ENCODE peak calls at places on chromosomes 12 and 14, in seven cellular contexts. M is right lobe of liver, J is heart right ventricle, U is psoas muscle, T is SK-N-SH, P is pancreas, K is left ventricle myocardium inferior. W is an unnamed sample.

GRCh38 chr12:7872565-7873304 is at the start of gene SLC2A14:
- DNase-seq in M (no peak), J (no peak), U (no peak), T (no peak), P (no peak), K (no peak), W (no peak)

GRCh38 chr12:118493962-118494361 is 117.6 kb downstream of the SUDS3 start:
- DNase-seq in M (no peak), J (no peak), U (no peak), T (no peak), P (no peak), K (no peak), W (no peak)

GRCh38 chr12:114958538-114958937 is 274.6 kb upstream of the TBX3 start:
- DNase-seq in M (no peak), J (no peak), U (no peak), T (no peak), P (no peak), K (no peak), W (no peak)

GRCh38 chr12:107986183-107986582 is 142.9 kb upstream of the WSCD2 start:
- DNase-seq in M (no peak), J (no peak), U (no peak), T (no peak), P (no peak), K (no peak), W (no peak)

GRCh38 chr14:100394886-100395672 is 71.9 kb downstream of the SLC25A47 start:
- DNase-seq in M (no peak), J (no peak), U (no peak), T (no peak), P (no peak), K (no peak), W (no peak)

GRCh38 chr14:86665975-86666374 is 1136.0 kb downstream of the FLRT2 start:
- DNase-seq in M (no peak), J (no peak), U (no peak), T (no peak), P (no peak), K (no peak), W (no peak)

GRCh38 chr12:75526655-75527511 is 15.5 kb upstream of the KRR1 start:
- DNase-seq in M (no peak), J (no peak), U (no peak), T (peak), P (no peak), K (no peak), W (peak)

GRCh38 chr12:101715045-101715444 is 17.6 kb downstream of the CHPT1 start:
- DNase-seq in M (no peak), J (no peak), U (no peak), T (no peak), P (no peak), K (no peak), W (no peak)

GRCh38 chr12:33605776-33606175 is 166.2 kb upstream of the SYT10 start:
- DNase-seq in M (no peak), J (no peak), U (no peak), T (peak), P (no peak), K (no peak), W (no peak)

GRCh38 chr14:49549881-49550280 is 36.3 kb downstream of the RPS29 start:
- DNase-seq in M (no peak), J (no peak), U (no peak), T (no peak), P (no peak), K (no peak), W (no peak)

GRCh38 chr12:105212431-105212830 is 23.5 kb downstream of the APPL2 start:
- DNase-seq in M (no peak), J (no peak), U (no peak), T (no peak), P (no peak), K (no peak), W (no peak)

GRCh38 chr12:47088021-47088944 is 8.5 kb upstream of the AMIGO2 start:
- DNase-seq in M (no peak), J (no peak), U (no peak), T (no peak), P (no peak), K (no peak), W (no peak)

GRCh38 chr12:11881835-11882234 is 188.9 kb upstream of the BCL2L14 start:
- DNase-seq in M (no peak), J (no peak), U (no peak), T (no peak), P (no peak), K (no peak), W (no peak)

GRCh38 chr14:90624732-90625444 is 191.3 kb downstream of the TTC7B start:
- DNase-seq in M (no peak), J (no peak), U (no peak), T (no peak), P (no peak), K (no peak), W (no peak)

GRCh38 chr12:109723311-109723791 is 9.7 kb downstream of the FAM222A start:
- DNase-seq in M (peak), J (peak), U (peak), T (peak), P (peak), K (peak), W (peak)

GRCh38 chr12:42468341-42468821 is 121.2 kb downstream of the PRICKLE1 start:
- DNase-seq in M (no peak), J (peak), U (no peak), T (no peak), P (no peak), K (peak), W (no peak)

DNA sequence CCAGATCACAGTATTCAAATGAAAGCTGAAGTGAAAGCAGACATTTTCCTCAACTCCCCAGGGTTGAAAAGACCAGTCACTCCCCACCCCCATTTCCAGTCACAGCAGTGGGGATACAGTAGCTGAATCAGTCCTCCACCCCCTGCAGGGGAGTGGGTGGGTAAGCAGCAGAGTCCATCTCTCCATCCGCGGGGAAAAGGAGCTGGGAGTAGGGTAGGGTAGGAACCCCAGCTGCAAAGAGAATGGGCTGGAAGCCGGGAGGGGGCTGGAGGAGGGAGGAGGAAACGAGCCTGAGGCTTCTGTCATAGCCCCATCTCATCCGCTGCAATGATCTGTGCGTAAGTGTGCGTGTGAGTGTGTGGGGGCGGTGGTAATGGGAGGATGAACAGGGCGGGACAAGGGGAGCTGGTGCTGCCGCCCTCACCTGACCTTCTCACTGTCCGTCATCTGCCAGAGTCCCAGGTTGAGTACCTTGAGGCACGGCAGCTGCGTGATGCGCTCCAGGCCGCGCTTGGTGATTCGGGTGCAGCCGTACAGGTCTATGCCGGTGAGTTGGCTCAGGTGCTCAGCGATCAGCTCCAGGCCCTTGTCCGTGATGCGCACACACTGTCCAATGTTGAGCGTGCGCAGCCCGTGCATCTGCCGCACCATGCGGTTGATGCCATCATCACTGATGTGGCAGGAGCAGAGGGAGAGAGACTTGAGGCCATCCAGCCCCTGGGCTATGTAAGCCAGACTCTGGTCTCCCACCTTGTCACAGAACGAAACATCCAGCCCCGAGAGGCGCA is 1.7 kb downstream of the FBXL14 start:
- DNase-seq in M (no peak), J (peak), U (peak), T (peak), P (peak), K (no peak), W (no peak)
- H3K27ac ChIP-seq in M (peak), J (peak), U (peak), T (peak), P (peak), K (peak), W (peak)

GRCh38 chr14:20986811-20987210 is 3.0 kb upstream of the METTL17 start:
- DNase-seq in M (no peak), J (no peak), U (no peak), T (no peak), P (no peak), K (no peak), W (no peak)
- H3K27ac ChIP-seq in M (no peak), J (peak), U (no peak), T (no peak), P (no peak), K (peak), W (no peak)

GRCh38 chr14:25239170-25239569 is 189.2 kb upstream of the STXBP6 start:
- DNase-seq in M (no peak), J (no peak), U (no peak), T (no peak), P (no peak), K (no peak), W (no peak)
- H3K27ac ChIP-seq in M (no peak), J (no peak), U (no peak), T (no peak), P (no peak), K (no peak), W (no peak)

GRCh38 chr14:102044566-102044965 is 42.3 kb downstream of the HSP90AA1 start:
- DNase-seq in M (no peak), J (no peak), U (no peak), T (no peak), P (no peak), K (no peak), W (no peak)

GRCh38 chr14:102040153-102040552 is 46.7 kb downstream of the HSP90AA1 start:
- DNase-seq in M (no peak), J (no peak), U (no peak), T (no peak), P (no peak), K (no peak), W (no peak)

GRCh38 chr14:102042699-102043098 is 44.1 kb downstream of the HSP90AA1 start:
- DNase-seq in M (no peak), J (no peak), U (no peak), T (no peak), P (no peak), K (no peak), W (no peak)

GRCh38 chr14:102046337-102047278 is 40.2 kb downstream of the HSP90AA1 start:
- DNase-seq in M (peak), J (peak), U (peak), T (peak), P (peak), K (peak), W (no peak)

DNA sequence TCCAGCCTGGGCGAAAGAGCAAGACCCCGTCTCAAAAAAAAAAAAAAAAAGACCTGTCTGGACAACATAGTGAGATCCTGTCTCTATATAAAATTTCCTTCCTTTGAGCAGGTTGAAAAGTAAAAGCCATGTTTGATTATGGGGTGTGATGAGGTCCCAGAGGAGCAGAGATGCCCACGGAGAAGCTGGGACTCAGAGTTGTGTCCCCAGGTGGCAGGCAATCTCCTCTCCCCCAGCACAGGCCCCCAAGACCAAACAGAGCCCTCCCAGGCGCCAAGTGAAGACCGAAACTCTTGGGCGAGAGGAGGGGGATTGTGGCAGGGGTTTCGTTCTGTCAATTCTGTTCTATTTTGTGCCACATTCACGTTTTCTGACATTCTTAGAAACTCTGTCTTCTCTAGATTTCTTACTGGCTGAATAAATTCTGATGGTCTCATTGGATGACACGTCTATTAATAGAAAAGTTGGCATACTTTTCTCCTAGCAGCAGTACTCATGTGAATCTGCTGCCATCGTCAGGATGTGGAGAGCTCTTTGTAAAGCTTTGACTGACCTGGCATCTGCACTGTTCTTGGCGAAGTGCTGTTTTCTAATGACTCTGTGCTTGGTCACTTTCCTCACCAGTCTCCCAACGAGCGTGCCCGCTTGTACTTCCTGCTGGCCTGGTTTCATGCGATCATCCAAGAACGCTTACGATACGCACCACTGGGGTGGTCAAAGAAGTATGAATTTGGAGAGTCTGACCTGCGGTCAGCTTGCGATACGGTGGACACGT is 43.4 kb downstream of the HSP90AA1 start:
- DNase-seq in M (no peak), J (no peak), U (peak), T (no peak), P (no peak), K (no peak), W (no peak)
- H3K27ac ChIP-seq in M (no peak), J (peak), U (peak), T (no peak), P (no peak), K (peak), W (peak)

GRCh38 chr12:50620050-50620974 is 115.5 kb downstream of the DIP2B start:
- DNase-seq in M (no peak), J (no peak), U (no peak), T (no peak), P (no peak), K (no peak), W (no peak)
- H3K27ac ChIP-seq in M (no peak), J (no peak), U (no peak), T (peak), P (no peak), K (no peak), W (peak)

DNA sequence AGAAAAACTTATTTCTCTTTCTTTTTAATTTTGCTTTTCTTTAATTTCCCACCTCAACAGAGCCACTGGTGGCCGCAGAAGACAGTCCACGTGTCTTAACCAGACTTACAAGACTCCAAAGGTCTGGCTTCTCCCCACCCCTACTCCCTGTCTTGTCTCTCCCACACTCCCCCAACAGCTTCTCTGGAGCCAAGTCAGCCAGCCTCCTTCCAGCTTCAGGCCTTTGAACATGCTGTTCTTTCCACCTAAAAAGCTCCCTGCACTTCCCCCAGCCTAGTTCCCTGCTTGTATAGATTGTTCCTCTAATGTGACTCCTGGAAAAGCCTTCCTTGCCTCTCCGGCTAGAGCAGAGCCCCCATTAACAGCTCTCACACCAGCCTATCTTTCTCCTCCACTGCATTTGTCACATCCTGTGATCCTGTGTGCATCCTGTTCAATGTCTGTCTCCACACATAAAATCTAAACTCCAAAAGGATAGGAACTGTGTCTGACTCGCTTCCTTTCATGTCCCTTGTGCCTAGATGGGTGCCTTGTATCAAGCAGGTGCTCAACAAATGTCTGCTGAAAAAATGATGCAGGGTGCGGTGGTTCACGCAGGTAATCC is 7.8 kb upstream of the DYNLL1 start:
- DNase-seq in M (no peak), J (no peak), U (no peak), T (no peak), P (no peak), K (no peak), W (no peak)
- H3K27ac ChIP-seq in M (no peak), J (no peak), U (no peak), T (no peak), P (peak), K (no peak), W (peak)

GRCh38 chr12:25236626-25237025 is 14.1 kb downstream of the KRAS start:
- DNase-seq in M (no peak), J (no peak), U (no peak), T (no peak), P (no peak), K (no peak), W (no peak)
- H3K27ac ChIP-seq in M (no peak), J (no peak), U (no peak), T (no peak), P (no peak), K (no peak), W (no peak)

GRCh38 chr14:50835280-50835679 is 4.3 kb upstream of the NIN start:
- DNase-seq in M (no peak), J (no peak), U (no peak), T (no peak), P (no peak), K (no peak), W (no peak)

GRCh38 chr14:50832935-50833607 is 2.1 kb upstream of the NIN start:
- DNase-seq in M (no peak), J (no peak), U (no peak), T (no peak), P (no peak), K (no peak), W (no peak)

GRCh38 chr14:50837271-50837670 is 6.3 kb upstream of the NIN start:
- DNase-seq in M (no peak), J (no peak), U (no peak), T (no peak), P (no peak), K (no peak), W (no peak)

GRCh38 chr14:50836515-50836914 is 5.6 kb upstream of the NIN start:
- DNase-seq in M (no peak), J (no peak), U (no peak), T (no peak), P (no peak), K (no peak), W (no peak)

DNA sequence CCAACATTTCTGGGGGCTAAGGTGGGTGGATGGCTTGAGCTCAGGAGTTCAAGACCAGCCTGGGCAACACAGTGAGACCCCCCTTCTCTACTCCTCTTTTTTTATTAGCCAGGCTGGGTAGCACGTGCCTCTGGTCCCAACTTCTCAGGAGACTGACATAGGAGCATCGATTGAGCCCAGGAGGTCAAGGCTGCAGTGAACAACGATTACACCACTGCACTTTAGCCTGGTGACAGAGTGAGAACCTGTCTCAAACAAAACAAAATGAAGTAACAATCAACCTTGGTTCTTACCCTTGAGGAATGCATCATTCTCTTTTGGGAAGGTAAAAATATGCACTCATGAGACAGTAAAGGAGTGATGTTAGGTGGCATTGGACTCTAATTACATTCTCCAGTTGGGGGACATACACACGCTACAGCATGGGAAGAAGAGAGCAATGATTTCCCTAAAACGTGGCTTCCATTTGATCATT is 3.9 kb upstream of the NIN start:
- DNase-seq in M (no peak), J (no peak), U (no peak), T (no peak), P (no peak), K (no peak), W (no peak)
- H3K27ac ChIP-seq in M (no peak), J (no peak), U (no peak), T (no peak), P (no peak), K (no peak), W (no peak)

W was measured in caudate nucleus.